ENCODE peak calls at places on chromosome 9, in four cellular contexts. D is HL-60, P is body of pancreas, Z is HFF-Myc. X is an unnamed sample.

GRCh38 chr9:92180669-92181181 is 65.5 kb upstream of the SPTLC1 start:
- DNase-seq in Z (peak; percentile 80), P (peak; percentile 18), D (peak; percentile 48), X (peak; percentile 57)

GRCh38 chr9:98600631-98601030 is 108.1 kb downstream of the GABBR2 start:
- DNase-seq in P (no peak), Z (no peak), D (no peak), X (no peak)

GRCh38 chr9:27888661-27889295 is 315.5 kb upstream of the C9orf72 start:
- DNase-seq in P (peak; percentile 7), D (peak; percentile 4), Z (peak; percentile 3), X (no peak)

GRCh38 chr9:126589349-126589748 is 24.4 kb upstream of the LMX1B start:
- DNase-seq in P (no peak), D (no peak), Z (no peak), X (no peak)

GRCh38 chr9:16499866-16500265 is 370.6 kb downstream of the BNC2 start:
- DNase-seq in P (no peak), D (no peak), Z (no peak), X (no peak)

GRCh38 chr9:18596920-18597319 is 123.0 kb downstream of the ADAMTSL1 start:
- DNase-seq in D (no peak), P (no peak), Z (no peak), X (peak; percentile 42)

GRCh38 chr9:119905706-119906105 is 536.5 kb upstream of the BRINP1 start:
- DNase-seq in D (no peak), P (no peak), Z (no peak), X (no peak)

GRCh38 chr9:36189978-36190377 is 743 bp upstream of the CLTA start:
- DNase-seq in P (peak; percentile 16), Z (no peak), D (no peak), X (no peak)

GRCh38 chr9:121055642-121056143 is 5.6 kb upstream of the C5 start:
- DNase-seq in Z (no peak), D (no peak), P (peak; percentile 81), X (no peak)

GRCh38 chr9:99231708-99232107 is 9.6 kb downstream of the SEC61B start:
- DNase-seq in D (peak; percentile 24), Z (no peak), P (no peak), X (no peak)

GRCh38 chr9:94611638-94612068 is 18.0 kb upstream of the FBP2 start:
- DNase-seq in D (peak; percentile 5), Z (no peak), P (peak; percentile 27), X (no peak)

GRCh38 chr9:132644251-132644650 is 25.5 kb downstream of the DDX31 start:
- DNase-seq in Z (no peak), P (no peak), D (no peak), X (no peak)

GRCh38 chr9:37486616-37487544 is 1.1 kb downstream of the POLR1E start:
- DNase-seq in P (peak; percentile 55), D (no peak), Z (no peak), X (peak; percentile 87)

GRCh38 chr9:116008278-116008677 is 145.3 kb upstream of the PAPPA start:
- DNase-seq in D (no peak), P (no peak), Z (no peak), X (no peak)

GRCh38 chr9:20526500-20527319 is 95.6 kb downstream of the MLLT3 start:
- DNase-seq in D (no peak), Z (no peak), P (no peak), X (no peak)

GRCh38 chr9:2745560-2746380 is 28.5 kb downstream of the KCNV2 start:
- DNase-seq in Z (no peak), D (no peak), P (peak; percentile 54), X (no peak)

GRCh38 chr9:123266655-123267421 is 1.5 kb downstream of the STRBP start:
- DNase-seq in Z (no peak), D (no peak), P (no peak), X (no peak)

GRCh38 chr9:134607971-134608370 is 33.6 kb upstream of the COL5A1 start:
- DNase-seq in D (no peak), Z (no peak), P (no peak), X (no peak)

GRCh38 chr9:134525841-134526797 is 115.5 kb upstream of the COL5A1 start:
- DNase-seq in Z (no peak), D (no peak), P (peak; percentile 32), X (no peak)

GRCh38 chr9:115198018-115198417 is 80.1 kb upstream of the TNC start:
- DNase-seq in Z (no peak), P (peak; percentile 40), D (no peak), X (no peak)

GRCh38 chr9:69976165-69976564 is 67.5 kb upstream of the MAMDC2 start:
- DNase-seq in Z (peak; percentile 94), D (no peak), P (no peak), X (peak; percentile 72)

GRCh38 chr9:83526901-83527300 is 11.3 kb downstream of the FRMD3 start:
- DNase-seq in Z (no peak), D (no peak), P (no peak), X (no peak)

GRCh38 chr9:121819511-121820231 is 168.2 kb downstream of the DAB2IP start:
- DNase-seq in Z (peak; percentile 10), D (no peak), P (no peak), X (no peak)

GRCh38 chr9:14278291-14278721 is 35.6 kb downstream of the NFIB start:
- DNase-seq in Z (no peak), P (no peak), D (no peak), X (no peak)

GRCh38 chr9:10008101-10008799 is 604.6 kb downstream of the PTPRD start:
- DNase-seq in P (no peak), D (no peak), Z (no peak), X (no peak)

GRCh38 chr9:121713400-121714070 is 62.1 kb downstream of the DAB2IP start:
- DNase-seq in D (no peak), Z (no peak), P (no peak), X (no peak)

GRCh38 chr9:4661165-4662095 is 664 bp upstream of the PLPP6 start:
- DNase-seq in P (no peak), D (no peak), Z (no peak), X (no peak)

GRCh38 chr9:137070201-137070905 is at the start of gene SAPCD2:
- DNase-seq in P (peak; percentile 92), D (peak; percentile 90), Z (peak; percentile 56), X (no peak)

GRCh38 chr9:137068539-137069507 is 1.5 kb downstream of the SAPCD2 start:
- DNase-seq in P (no peak), D (no peak), Z (no peak), X (no peak)

GRCh38 chr9:137070906-137071275 is 534 bp upstream of the SAPCD2 start:
- DNase-seq in D (no peak), Z (no peak), P (no peak), X (no peak)

GRCh38 chr9:137067860-137068538 is 2.4 kb downstream of the SAPCD2 start:
- DNase-seq in P (peak; percentile 84), Z (no peak), D (peak; percentile 86), X (no peak)

DNA sequence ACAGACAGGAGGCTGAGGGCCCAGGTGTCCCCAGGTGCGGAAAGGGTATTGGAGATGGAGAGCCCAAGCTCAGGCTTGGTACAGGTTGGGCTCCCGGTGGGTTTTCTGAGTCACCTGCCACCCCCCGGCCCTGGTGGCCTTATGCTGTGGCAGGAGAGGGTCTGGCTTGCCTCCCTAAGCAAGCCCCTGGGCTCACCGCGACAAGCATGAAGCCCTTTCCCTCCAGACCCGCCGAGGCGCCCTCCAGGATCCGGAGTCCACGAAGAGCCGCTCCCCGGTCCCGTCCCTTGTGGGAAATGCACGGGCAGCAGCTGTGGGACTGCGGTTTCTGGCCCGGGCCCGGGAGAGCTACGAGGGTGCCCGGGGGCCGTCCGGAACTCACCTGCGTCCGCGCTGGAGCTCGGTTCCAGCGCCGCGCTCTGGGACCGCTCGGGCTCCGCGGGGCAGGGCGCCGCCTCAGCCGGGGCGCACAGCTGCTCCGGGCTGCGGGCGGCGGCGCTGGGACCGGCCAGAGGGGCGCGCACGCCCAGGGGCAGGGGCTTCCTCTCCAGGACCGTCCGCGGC is 767 bp downstream of the SAPCD2 start:
- DNase-seq in Z (no peak), D (no peak), P (no peak), X (no peak)
- H3K4me3 ChIP-seq in Z (peak overlapping the region; percentile 58), D (peak overlapping the region; percentile 50), P (no peak overlapping the region), X (peak overlapping the region; percentile 40)

GRCh38 chr9:81686614-81687520 is 2.5 kb downstream of the TLE1 start:
- DNase-seq in Z (no peak), D (peak; percentile 23), P (peak; percentile 89), X (no peak)
- TF ChIP-seq CTCF in Z (peak; percentile 49), D (peak; percentile 7), P (peak; percentile 77), X (peak; percentile 55)

GRCh38 chr9:35111006-35111933 is 4.4 kb downstream of the ATOSB start:
- DNase-seq in Z (peak; percentile 97), D (peak; percentile 98), P (peak; percentile 99), X (peak; percentile 90)
- H3K4me3 ChIP-seq in Z (peak overlapping the region; percentile 61), D (peak overlapping the region; percentile 55), P (peak overlapping the region; percentile 40), X (peak overlapping the region; percentile 88)

GRCh38 chr9:7140401-7140800 is 382.6 kb downstream of the KDM4C start:
- DNase-seq in D (no peak), Z (no peak), P (no peak), X (no peak)
- TF ChIP-seq CTCF in D (no peak), Z (no peak), P (no peak), X (no peak)

GRCh38 chr9:71937898-71938297 is 26.5 kb downstream of the C9orf85 start:
- DNase-seq in Z (no peak), D (no peak), P (no peak), X (no peak)
- H3K4me3 ChIP-seq in Z (no peak overlapping the region), D (no peak overlapping the region), P (no peak overlapping the region), X (no peak overlapping the region)

DNA sequence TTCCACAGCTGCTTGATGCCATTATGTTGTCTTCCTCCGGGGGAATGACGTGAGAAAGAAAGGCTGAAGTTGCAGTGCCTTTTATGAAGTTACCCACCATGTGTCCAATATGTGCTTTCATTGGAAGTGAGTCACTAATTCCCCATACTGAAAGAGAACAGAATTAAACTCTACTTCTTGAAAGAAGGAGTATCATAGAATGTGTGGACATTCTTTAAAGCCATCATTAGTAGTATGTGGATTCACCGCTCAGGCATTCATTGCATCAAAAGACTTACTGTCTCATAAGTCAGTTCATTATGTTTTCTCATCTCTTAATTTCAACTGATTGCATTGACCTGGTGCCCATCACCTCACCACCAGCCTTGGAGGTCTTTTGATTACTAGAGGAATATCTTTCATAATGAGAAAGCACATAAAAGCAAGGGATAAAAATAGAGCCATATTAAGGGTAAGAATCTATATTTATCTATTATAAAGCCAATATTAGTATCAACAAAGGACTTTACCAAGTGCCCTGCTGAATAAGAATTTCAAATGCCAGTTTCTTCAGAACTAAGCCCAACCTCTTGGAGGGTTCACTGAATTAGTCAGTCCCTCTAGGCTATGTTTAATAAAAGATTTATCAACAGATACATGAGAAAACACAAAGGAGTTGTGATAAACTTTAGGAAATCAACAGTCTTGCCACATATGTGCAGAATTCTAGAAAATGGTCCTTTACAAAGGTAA is 516.1 kb downstream of the NTRK2 start:
- DNase-seq in D (no peak), Z (no peak), P (no peak), X (no peak)
- TF ChIP-seq CTCF in D (no peak), Z (no peak), P (no peak), X (no peak)

X was measured in AG04449.